ENCODE peak calls at places on chromosomes 2 and 18, in six cellular contexts. W is upper lobe of left lung, L is A549, M is heart left ventricle, E is body of pancreas, Y is H1. Z is an unnamed sample.

GRCh38 chr2:85893428-85894258 is 4.9 kb upstream of the ST3GAL5 start:
- DNase-seq in W (no peak), L (peak; percentile 58), M (no peak), E (no peak), Y (no peak), Z (no peak)

GRCh38 chr2:239233576-239233975 is 167.2 kb downstream of the HDAC4 start:
- DNase-seq in W (no peak), L (no peak), M (no peak), E (no peak), Y (no peak), Z (no peak)

GRCh38 chr2:136008205-136008865 is 22.9 kb upstream of the DARS1 start:
- DNase-seq in W (peak; percentile 87), L (no peak), M (peak; percentile 75), E (peak; percentile 12), Y (no peak), Z (peak; percentile 52)

GRCh38 chr2:219511547-219512325 is 2.5 kb upstream of the ASIC4 start:
- DNase-seq in W (no peak), L (no peak), M (no peak), E (no peak), Y (no peak), Z (no peak)

GRCh38 chr2:177758591-177759371 is 313.8 kb downstream of the PDE11A start:
- DNase-seq in W (no peak), L (no peak), M (peak; percentile 59), E (peak; percentile 17), Y (peak; percentile 62), Z (no peak)

GRCh38 chr2:8720741-8721140 is 38.9 kb downstream of the ID2 start:
- DNase-seq in W (no peak), L (no peak), M (no peak), E (no peak), Y (no peak), Z (no peak)

GRCh38 chr2:114935031-114935430 is 492.6 kb downstream of the DPP10 start:
- DNase-seq in W (no peak), L (no peak), M (no peak), E (no peak), Y (no peak), Z (no peak)

GRCh38 chr18:79069792-79070151 is 578 bp downstream of the ATP9B start:
- DNase-seq in W (no peak), L (no peak), M (no peak), E (no peak), Y (no peak), Z (no peak)

GRCh38 chr2:113887393-113887792 is 2.5 kb upstream of the ACTR3 start:
- DNase-seq in W (no peak), L (no peak), M (no peak), E (no peak), Y (no peak), Z (no peak)

DNA sequence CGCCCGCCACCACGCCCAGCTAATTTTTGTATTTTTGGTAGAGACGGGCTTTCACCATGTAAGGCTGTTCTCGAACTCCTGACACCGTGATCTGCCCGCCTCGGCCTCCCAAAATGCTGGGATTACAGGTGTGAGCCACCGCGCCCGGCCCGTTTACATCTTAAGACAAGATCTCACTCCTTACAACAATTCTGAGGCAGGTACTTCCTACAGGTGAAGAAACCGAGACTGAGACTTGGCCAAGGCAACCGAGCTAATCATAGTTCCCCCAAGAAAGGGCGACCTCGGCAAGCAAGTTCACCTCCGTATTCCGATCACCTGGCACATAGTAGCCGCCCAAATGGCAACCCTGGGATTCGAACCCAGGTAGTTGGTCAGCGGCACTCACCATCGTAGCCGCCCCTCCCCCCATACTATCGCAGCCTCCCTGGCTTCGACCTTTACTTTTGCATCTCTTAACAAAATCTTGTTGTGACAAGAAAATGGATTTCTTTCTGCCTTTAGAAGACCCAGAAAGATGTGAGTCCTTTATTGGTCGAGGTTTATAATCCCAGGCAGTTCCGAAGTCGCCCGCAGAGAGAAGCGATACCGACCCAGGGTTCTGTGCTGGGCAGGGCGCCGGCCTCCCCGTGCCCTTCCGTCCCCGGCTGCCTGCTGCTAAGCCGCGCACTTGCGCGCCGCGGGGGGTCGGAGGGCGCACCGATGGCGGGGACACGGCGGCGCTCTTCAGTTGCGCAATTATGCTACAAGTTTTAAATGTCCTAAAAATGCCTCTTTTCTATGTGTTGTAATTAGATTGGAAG is 1.1 kb upstream of the FZD5 start:
- DNase-seq in W (peak; percentile 31), L (no peak), M (no peak), E (no peak), Y (peak; percentile 67), Z (no peak)
- TF ChIP-seq POLR2A in W (no peak), L (no peak), M (no peak), E (no peak), Y (no peak), Z (no peak)

GRCh38 chr18:39635192-39635591 is 2069.6 kb upstream of the CELF4 start:
- DNase-seq in W (no peak), L (no peak), M (no peak), E (no peak), Y (no peak), Z (no peak)
- H3K27ac ChIP-seq in W (no peak overlapping the region), L (no peak overlapping the region), M (no peak overlapping the region), E (no peak overlapping the region), Y (no peak overlapping the region), Z (no peak overlapping the region)

GRCh38 chr18:9653390-9653789 is 39.0 kb upstream of the PPP4R1 start:
- DNase-seq in W (no peak), L (no peak), M (no peak), E (peak; percentile 76), Y (no peak), Z (peak; percentile 50)
- TF ChIP-seq POLR2A in W (no peak), L (no peak), M (no peak), E (no peak), Y (no peak), Z (no peak)

GRCh38 chr2:216971632-216972031 is 111.8 kb upstream of the TNP1 start:
- DNase-seq in W (no peak), L (no peak), M (no peak), E (no peak), Y (no peak), Z (no peak)

GRCh38 chr2:216970369-216970915 is 110.6 kb upstream of the TNP1 start:
- DNase-seq in W (no peak), L (no peak), M (no peak), E (no peak), Y (no peak), Z (no peak)

GRCh38 chr2:216974321-216975302 is 114.7 kb upstream of the TNP1 start:
- DNase-seq in W (no peak), L (no peak), M (no peak), E (no peak), Y (no peak), Z (no peak)
- H3K27ac ChIP-seq in W (no peak overlapping the region), L (no peak overlapping the region), M (no peak overlapping the region), E (no peak overlapping the region), Y (no peak overlapping the region), Z (no peak overlapping the region)

DNA sequence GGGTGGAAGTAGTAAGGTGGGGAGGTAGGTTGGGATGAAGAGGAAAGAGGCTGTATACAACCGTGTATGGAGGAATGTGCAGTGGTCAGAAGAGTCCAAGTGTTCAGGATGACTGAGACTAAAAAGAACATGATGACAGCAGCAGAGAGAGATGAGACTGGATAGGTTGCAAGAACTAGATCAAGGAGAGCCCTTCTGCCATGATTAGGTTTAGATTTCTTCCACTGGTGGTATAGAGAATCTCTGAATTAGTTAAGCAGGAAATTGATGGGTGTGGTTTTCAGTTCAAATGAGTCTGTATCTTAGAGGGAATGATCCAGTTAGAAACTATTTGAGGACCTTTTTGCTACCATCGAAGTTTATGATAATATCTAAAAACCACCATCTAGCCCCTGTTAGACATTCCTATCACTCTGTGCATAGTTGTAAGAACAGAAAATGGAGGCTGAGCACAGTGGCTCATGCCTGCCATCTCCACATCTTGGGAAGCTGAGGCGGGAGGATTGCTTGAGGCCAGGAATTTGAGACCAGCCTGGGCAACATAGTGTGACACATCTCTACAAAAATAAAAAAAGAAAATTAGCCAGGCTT is 221.0 kb downstream of the LTBP1 start:
- DNase-seq in W (no peak), L (no peak), M (no peak), E (no peak), Y (no peak), Z (no peak)
- TF ChIP-seq POLR2A in W (no peak), L (no peak), M (no peak), E (no peak), Y (no peak), Z (no peak)

Z was measured in stomach.